ENCODE peak calls at places on chromosome 9, in seven cellular contexts. Z, T, D, Y, R, I and E are unnamed samples.

GRCh38 chr9:69637801-69638200 is 34.4 kb downstream of the APBA1 start:
- DNase-seq in Z (no peak), T (no peak), D (no peak), Y (no peak), R (peak), I (no peak), E (no peak)

GRCh38 chr9:36250079-36250478 is 8.2 kb downstream of the GNE start:
- DNase-seq in Z (no peak), T (no peak), D (no peak), Y (no peak), R (no peak), I (no peak), E (no peak)

GRCh38 chr9:23850242-23851023 is 24.4 kb upstream of the ELAVL2 start:
- DNase-seq in Z (no peak), T (no peak), D (no peak), Y (peak), R (no peak), I (no peak), E (no peak)

GRCh38 chr9:101388507-101388993 is 3.7 kb upstream of the BAAT start:
- DNase-seq in Z (no peak), T (no peak), D (no peak), Y (no peak), R (no peak), I (no peak), E (no peak)

GRCh38 chr9:21995652-21996275 is 1.2 kb downstream of the CDKN2B-AS1 start:
- DNase-seq in Z (peak), T (peak), D (peak), Y (peak), R (peak), I (peak), E (peak)

GRCh38 chr9:34929506-34930102 is 28.5 kb upstream of the PHF24 start:
- DNase-seq in Z (no peak), T (no peak), D (no peak), Y (peak), R (peak), I (peak), E (no peak)

GRCh38 chr9:25975667-25976066 is 297.4 kb upstream of the TUSC1 start:
- DNase-seq in Z (no peak), T (no peak), D (no peak), Y (no peak), R (no peak), I (no peak), E (no peak)

GRCh38 chr9:129422843-129423700 is 197.8 kb downstream of the C9orf50 start:
- DNase-seq in Z (no peak), T (no peak), D (no peak), Y (no peak), R (peak), I (no peak), E (no peak)

GRCh38 chr9:132547052-132547431 is 35.4 kb upstream of the BARHL1 start:
- DNase-seq in Z (no peak), T (no peak), D (peak), Y (no peak), R (no peak), I (no peak), E (no peak)

GRCh38 chr9:121399883-121400607 is 30.0 kb upstream of the STOM start:
- DNase-seq in Z (no peak), T (no peak), D (no peak), Y (no peak), R (peak), I (no peak), E (no peak)

GRCh38 chr9:88462191-88462590 is 72.8 kb upstream of the NXNL2 start:
- DNase-seq in Z (no peak), T (no peak), D (no peak), Y (no peak), R (peak), I (no peak), E (no peak)

GRCh38 chr9:4042966-4043365 is 256.9 kb downstream of the GLIS3 start:
- DNase-seq in Z (no peak), T (no peak), D (no peak), Y (no peak), R (no peak), I (no peak), E (no peak)

GRCh38 chr9:124238546-124239140 is 19.1 kb upstream of the NEK6 start:
- DNase-seq in Z (no peak), T (peak), D (peak), Y (no peak), R (no peak), I (no peak), E (no peak)

GRCh38 chr9:89676281-89676680 is 71.5 kb downstream of the GADD45G start:
- DNase-seq in Z (peak), T (peak), D (peak), Y (no peak), R (no peak), I (peak), E (no peak)

GRCh38 chr9:135978650-135979461 is 17.7 kb upstream of the UBAC1 start:
- DNase-seq in Z (no peak), T (no peak), D (peak), Y (no peak), R (no peak), I (no peak), E (no peak)

GRCh38 chr9:132381966-132382541 is 24.6 kb downstream of the TTF1 start:
- DNase-seq in Z (no peak), T (no peak), D (no peak), Y (no peak), R (no peak), I (no peak), E (no peak)

GRCh38 chr9:133657120-133657661 is 21.0 kb downstream of the DBH start:
- DNase-seq in Z (no peak), T (no peak), D (no peak), Y (no peak), R (peak), I (no peak), E (no peak)

GRCh38 chr9:12774861-12775367 is at the start of gene LURAP1L:
- DNase-seq in Z (peak), T (no peak), D (no peak), Y (peak), R (peak), I (peak), E (peak)

GRCh38 chr9:37338218-37338617 is 84.3 kb upstream of the GRHPR start:
- DNase-seq in Z (no peak), T (no peak), D (no peak), Y (no peak), R (no peak), I (no peak), E (no peak)

GRCh38 chr9:86795047-86795437 is 152.3 kb downstream of the GAS1 start:
- DNase-seq in Z (no peak), T (peak), D (no peak), Y (no peak), R (peak), I (no peak), E (no peak)

GRCh38 chr9:93669958-93670207 is 93.5 kb downstream of the PHF2 start:
- DNase-seq in Z (no peak), T (no peak), D (no peak), Y (no peak), R (no peak), I (no peak), E (no peak)

GRCh38 chr9:14661421-14662059 is 31.7 kb downstream of the ZDHHC21 start:
- DNase-seq in Z (no peak), T (no peak), D (no peak), Y (no peak), R (peak), I (no peak), E (no peak)

GRCh38 chr9:16368425-16369087 is 501.9 kb downstream of the BNC2 start:
- DNase-seq in Z (no peak), T (no peak), D (no peak), Y (no peak), R (peak), I (no peak), E (no peak)

GRCh38 chr9:117097761-117098160 is 317.1 kb downstream of the ASTN2 start:
- DNase-seq in Z (no peak), T (no peak), D (no peak), Y (no peak), R (no peak), I (no peak), E (no peak)

GRCh38 chr9:120392245-120392644 is 187.7 kb downstream of the CDK5RAP2 start:
- DNase-seq in Z (no peak), T (no peak), D (no peak), Y (no peak), R (no peak), I (no peak), E (no peak)

GRCh38 chr9:38434833-38435232 is 10.6 kb upstream of the IGFBPL1 start:
- DNase-seq in Z (no peak), T (no peak), D (no peak), Y (no peak), R (no peak), I (no peak), E (no peak)

GRCh38 chr9:76729980-76730737 is 34.1 kb upstream of the PCA3 start:
- DNase-seq in Z (no peak), T (no peak), D (no peak), Y (no peak), R (no peak), I (no peak), E (peak)

GRCh38 chr9:80061940-80062339 is 490.2 kb downstream of the TLE4 start:
- DNase-seq in Z (no peak), T (no peak), D (no peak), Y (no peak), R (peak), I (no peak), E (no peak)

GRCh38 chr9:128946945-128947422 is 419 bp downstream of the DOLK start:
- DNase-seq in Z (peak), T (no peak), D (peak), Y (peak), R (peak), I (peak), E (no peak)

GRCh38 chr9:95754533-95755420 is 120.7 kb upstream of the ERCC6L2 start:
- DNase-seq in Z (no peak), T (no peak), D (no peak), Y (no peak), R (no peak), I (no peak), E (no peak)

GRCh38 chr9:38183994-38184568 is 115.1 kb upstream of the SHB start:
- DNase-seq in Z (no peak), T (no peak), D (no peak), Y (no peak), R (peak), I (no peak), E (no peak)

GRCh38 chr9:133237271-133237731 is 28.3 kb upstream of the OBP2B start:
- DNase-seq in Z (no peak), T (no peak), D (no peak), Y (no peak), R (no peak), I (peak), E (no peak)

GRCh38 chr9:102642651-102643050 is 352.5 kb upstream of the CYLC2 start:
- DNase-seq in Z (no peak), T (no peak), D (no peak), Y (no peak), R (no peak), I (no peak), E (no peak)

GRCh38 chr9:97632406-97632991 is 669 bp downstream of the TSTD2 start:
- DNase-seq in Z (peak), T (peak), D (peak), Y (peak), R (peak), I (peak), E (no peak)

GRCh38 chr9:104725014-104725413 is 22.5 kb upstream of the NIPSNAP3A start:
- DNase-seq in Z (no peak), T (no peak), D (no peak), Y (no peak), R (no peak), I (no peak), E (no peak)

GRCh38 chr9:22033012-22033630 is 24.0 kb upstream of the CDKN2B start:
- DNase-seq in Z (no peak), T (no peak), D (no peak), Y (no peak), R (no peak), I (no peak), E (no peak)

GRCh38 chr9:89655047-89655989 is 50.5 kb downstream of the GADD45G start:
- DNase-seq in Z (no peak), T (peak), D (peak), Y (no peak), R (no peak), I (no peak), E (no peak)

GRCh38 chr9:78856144-78856543 is 559.2 kb downstream of the PSAT1 start:
- DNase-seq in Z (no peak), T (no peak), D (no peak), Y (no peak), R (peak), I (no peak), E (no peak)

GRCh38 chr9:34328500-34328982 is 527 bp downstream of the KIF24 start:
- DNase-seq in Z (no peak), T (no peak), D (no peak), Y (no peak), R (no peak), I (no peak), E (no peak)

GRCh38 chr9:83197611-83198010 is 134.7 kb upstream of the RASEF start:
- DNase-seq in Z (no peak), T (no peak), D (no peak), Y (no peak), R (no peak), I (no peak), E (no peak)

GRCh38 chr9:83200531-83200930 is 137.6 kb upstream of the RASEF start:
- DNase-seq in Z (no peak), T (no peak), D (no peak), Y (no peak), R (no peak), I (no peak), E (no peak)

GRCh38 chr9:83196946-83197345 is 134.0 kb upstream of the RASEF start:
- DNase-seq in Z (no peak), T (no peak), D (no peak), Y (no peak), R (no peak), I (no peak), E (no peak)

GRCh38 chr9:83198336-83198735 is 135.4 kb upstream of the RASEF start:
- DNase-seq in Z (no peak), T (no peak), D (no peak), Y (no peak), R (no peak), I (no peak), E (no peak)

DNA sequence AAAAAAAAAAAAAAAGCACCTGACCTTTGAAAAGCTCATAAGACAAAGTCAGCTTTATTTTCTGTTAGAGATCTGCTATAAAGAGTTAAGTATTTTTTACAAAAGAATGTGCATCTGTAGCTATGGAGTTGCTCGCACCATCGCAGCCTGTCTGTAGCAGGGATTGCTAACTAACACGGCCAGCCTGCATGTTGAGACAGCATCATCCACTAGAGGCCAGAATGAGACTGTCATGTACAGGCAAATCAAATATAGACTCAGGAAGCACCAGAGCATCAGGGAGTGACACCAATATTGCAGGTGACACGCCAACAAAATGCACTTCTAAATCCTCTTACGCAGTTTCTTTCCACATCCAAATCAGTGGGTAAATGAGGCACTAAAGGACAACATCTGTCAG is 136.3 kb upstream of the RASEF start:
- DNase-seq in Z (peak), T (no peak), D (no peak), Y (peak), R (peak), I (peak), E (peak)
- TF ChIP-seq CTCF in Z (peak), T (peak), D (peak), Y (no peak), R (peak), I (peak), E (peak)

GRCh38 chr9:134839441-134840125 is 41.0 kb upstream of the FCN2 start:
- DNase-seq in Z (no peak), T (no peak), D (no peak), Y (peak), R (no peak), I (no peak), E (no peak)
- TF ChIP-seq CTCF in Z (no peak), T (no peak), D (no peak), Y (no peak), R (no peak), I (no peak), E (peak)

GRCh38 chr9:126514037-126514821 is 99.5 kb upstream of the LMX1B start:
- DNase-seq in Z (peak), T (peak), D (peak), Y (peak), R (peak), I (peak), E (no peak)
- TF ChIP-seq CTCF in Z (peak), T (peak), D (peak), Y (peak), R (peak), I (peak), E (no peak)

GRCh38 chr9:91883503-91883902 is 66.5 kb downstream of the ROR2 start:
- DNase-seq in Z (no peak), T (no peak), D (no peak), Y (no peak), R (no peak), I (no peak), E (no peak)

GRCh38 chr9:91884746-91885687 is 65.0 kb downstream of the ROR2 start:
- DNase-seq in Z (no peak), T (no peak), D (no peak), Y (no peak), R (peak), I (no peak), E (no peak)

GRCh38 chr9:91884153-91884552 is 65.9 kb downstream of the ROR2 start:
- DNase-seq in Z (no peak), T (no peak), D (no peak), Y (no peak), R (no peak), I (no peak), E (no peak)

GRCh38 chr9:91880378-91880972 is 69.6 kb downstream of the ROR2 start:
- DNase-seq in Z (no peak), T (no peak), D (no peak), Y (no peak), R (peak), I (no peak), E (no peak)

DNA sequence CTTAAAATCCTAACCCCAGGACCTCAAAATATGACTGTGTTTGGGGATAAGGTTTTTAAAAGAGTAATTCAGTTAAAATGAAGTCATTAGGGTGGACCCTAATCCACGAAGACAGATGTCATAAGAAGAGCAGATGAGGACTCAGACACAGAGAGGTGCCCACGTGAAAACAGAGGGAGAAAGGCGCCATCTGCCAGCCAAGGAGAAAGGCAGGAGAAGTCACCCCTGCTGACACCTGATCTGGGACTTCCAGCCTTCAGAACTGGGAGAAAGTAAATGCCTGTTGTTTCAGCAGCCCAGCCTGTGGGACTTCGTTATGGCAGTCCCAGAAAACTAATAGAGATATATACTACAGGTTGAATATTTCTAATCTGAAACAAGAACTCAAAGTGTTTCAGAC is 67.4 kb downstream of the ROR2 start:
- DNase-seq in Z (no peak), T (no peak), D (no peak), Y (no peak), R (peak), I (no peak), E (no peak)
- TF ChIP-seq CTCF in Z (no peak), T (no peak), D (no peak), Y (no peak), R (no peak), I (no peak), E (no peak)